ENCODE peak calls at places on chromosomes 2 and 18, in four cellular contexts. A, G, K and F are unnamed samples.
A peak's percentile ranks its signal among the peaks of the same experiment; 100 is the strongest.

GRCh38 chr2:102056079-102056581 is 64.4 kb downstream of the IL1R2 start:
- DNase-seq in G (no peak), A (no peak), K (no peak), F (no peak)

GRCh38 chr18:78169487-78169886 is 810.1 kb upstream of the SALL3 start:
- DNase-seq in G (no peak), A (no peak), K (no peak), F (no peak)

GRCh38 chr2:53636616-53637015 is 131.0 kb upstream of the CHAC2 start:
- DNase-seq in A (no peak), G (no peak), K (no peak), F (no peak)

GRCh38 chr2:24399434-24400206 is 39.3 kb upstream of the ITSN2 start:
- DNase-seq in K (no peak), A (no peak), G (no peak), F (no peak)

GRCh38 chr18:48966523-48966922 is 15.8 kb upstream of the SMAD7 start:
- DNase-seq in A (no peak), G (no peak), K (no peak), F (no peak)

GRCh38 chr2:127080941-127081769 is 25.8 kb downstream of the BIN1 start:
- DNase-seq in G (no peak), K (peak; percentile 80), A (no peak), F (no peak)

GRCh38 chr18:23337599-23338444 is 115.3 kb upstream of the RIOK3 start:
- DNase-seq in K (no peak), A (no peak), G (peak; percentile 58), F (peak; percentile 33)

GRCh38 chr18:35786359-35787042 is 186.0 kb upstream of the RMP24 start:
- DNase-seq in G (no peak), A (no peak), K (no peak), F (no peak)

GRCh38 chr2:158539176-158539895 is 82.6 kb downstream of the PKP4 start:
- DNase-seq in G (no peak), A (no peak), K (no peak), F (peak; percentile 22)

GRCh38 chr18:31440787-31441186 is 6.8 kb upstream of the DSG3 start:
- DNase-seq in K (no peak), G (no peak), A (no peak), F (no peak)